ENCODE peak calls at places on chromosomes 13 and 19, in nine cellular contexts. One of them, this sample, is unnamed.

GRCh38 chr19:52170304-52170703 is 1.1 kb downstream of the ZNF836 start:
- DNase-seq in coronary artery: no peak
- DNase-seq in brain microvascular endothelial cell: no peak
- DNase-seq in A172: no peak
- DNase-seq in adrenal gland: no peak
- DNase-seq in Caco-2: no peak
- DNase-seq in NCI-H226: no peak
- DNase-seq in brain pericyte: no peak
- DNase-seq in CD4-positive, alpha-beta memory T cell: no peak
- DNase-seq in this sample: no peak

GRCh38 chr13:36997716-36998427 is 1.3 kb downstream of the ALG5 start:
- DNase-seq in CD4-positive, alpha-beta memory T cell: no peak
- DNase-seq in adrenal gland: no peak
- DNase-seq in NCI-H226: no peak
- DNase-seq in Caco-2: no peak
- DNase-seq in coronary artery: no peak
- DNase-seq in A172: no peak
- DNase-seq in brain pericyte: no peak
- DNase-seq in brain microvascular endothelial cell: no peak
- DNase-seq in this sample: no peak

GRCh38 chr13:29448124-29448685 is 147.3 kb downstream of the SLC7A1 start:
- DNase-seq in CD4-positive, alpha-beta memory T cell: no peak
- DNase-seq in brain microvascular endothelial cell: no peak
- DNase-seq in A172: no peak
- DNase-seq in Caco-2: no peak
- DNase-seq in adrenal gland: no peak
- DNase-seq in coronary artery: no peak
- DNase-seq in NCI-H226: no peak
- DNase-seq in brain pericyte: no peak
- DNase-seq in this sample: no peak

GRCh38 chr19:17611462-17612244 is 56.2 kb downstream of the COLGALT1 start:
- DNase-seq in brain microvascular endothelial cell: no peak
- DNase-seq in A172: no peak
- DNase-seq in brain pericyte: no peak
- DNase-seq in Caco-2: no peak
- DNase-seq in coronary artery: no peak
- DNase-seq in CD4-positive, alpha-beta memory T cell: no peak
- DNase-seq in NCI-H226: no peak
- DNase-seq in adrenal gland: no peak
- DNase-seq in this sample: peak

GRCh38 chr19:33288666-33289065 is 13.7 kb downstream of the CEBPA start:
- DNase-seq in adrenal gland: no peak
- DNase-seq in Caco-2: no peak
- DNase-seq in brain pericyte: no peak
- DNase-seq in CD4-positive, alpha-beta memory T cell: no peak
- DNase-seq in NCI-H226: no peak
- DNase-seq in brain microvascular endothelial cell: no peak
- DNase-seq in A172: no peak
- DNase-seq in coronary artery: no peak
- DNase-seq in this sample: no peak

GRCh38 chr19:48844472-48844871 is 8.2 kb upstream of the HSD17B14 start:
- DNase-seq in NCI-H226: peak
- DNase-seq in adrenal gland: no peak
- DNase-seq in brain microvascular endothelial cell: no peak
- DNase-seq in coronary artery: no peak
- DNase-seq in A172: peak
- DNase-seq in CD4-positive, alpha-beta memory T cell: no peak
- DNase-seq in brain pericyte: no peak
- DNase-seq in Caco-2: peak
- DNase-seq in this sample: peak

GRCh38 chr13:40186636-40187323 is 479.7 kb downstream of the FOXO1 start:
- DNase-seq in NCI-H226: no peak
- DNase-seq in A172: no peak
- DNase-seq in adrenal gland: no peak
- DNase-seq in coronary artery: no peak
- DNase-seq in brain microvascular endothelial cell: no peak
- DNase-seq in CD4-positive, alpha-beta memory T cell: no peak
- DNase-seq in Caco-2: no peak
- DNase-seq in brain pericyte: no peak
- DNase-seq in this sample: no peak

GRCh38 chr19:35000647-35001501 is 751 bp downstream of the GRAMD1A start:
- DNase-seq in coronary artery: no peak
- DNase-seq in NCI-H226: no peak
- DNase-seq in brain microvascular endothelial cell: peak
- DNase-seq in A172: peak
- DNase-seq in adrenal gland: peak
- DNase-seq in CD4-positive, alpha-beta memory T cell: peak
- DNase-seq in brain pericyte: no peak
- DNase-seq in Caco-2: peak
- DNase-seq in this sample: peak

GRCh38 chr13:42047561-42048322 is 706 bp upstream of the DGKH start:
- DNase-seq in adrenal gland: peak
- DNase-seq in NCI-H226: peak
- DNase-seq in Caco-2: peak
- DNase-seq in A172: peak
- DNase-seq in brain microvascular endothelial cell: peak
- DNase-seq in coronary artery: peak
- DNase-seq in brain pericyte: no peak
- DNase-seq in CD4-positive, alpha-beta memory T cell: no peak
- DNase-seq in this sample: peak

GRCh38 chr13:76830805-76831204 is 55.4 kb downstream of the KCTD12 start:
- DNase-seq in A172: no peak
- DNase-seq in NCI-H226: no peak
- DNase-seq in brain pericyte: no peak
- DNase-seq in coronary artery: no peak
- DNase-seq in CD4-positive, alpha-beta memory T cell: no peak
- DNase-seq in adrenal gland: no peak
- DNase-seq in Caco-2: no peak
- DNase-seq in brain microvascular endothelial cell: no peak
- DNase-seq in this sample: no peak

GRCh38 chr19:44604241-44604640 is 9.1 kb upstream of the IGSF23 start:
- DNase-seq in brain microvascular endothelial cell: no peak
- DNase-seq in coronary artery: no peak
- DNase-seq in CD4-positive, alpha-beta memory T cell: no peak
- DNase-seq in adrenal gland: no peak
- DNase-seq in brain pericyte: no peak
- DNase-seq in Caco-2: no peak
- DNase-seq in NCI-H226: no peak
- DNase-seq in A172: no peak
- DNase-seq in this sample: no peak

GRCh38 chr19:47280183-47280797 is 5.6 kb downstream of the INAFM1 start:
- DNase-seq in brain microvascular endothelial cell: no peak
- DNase-seq in coronary artery: no peak
- DNase-seq in Caco-2: peak
- DNase-seq in brain pericyte: no peak
- DNase-seq in adrenal gland: no peak
- DNase-seq in A172: no peak
- DNase-seq in NCI-H226: no peak
- DNase-seq in CD4-positive, alpha-beta memory T cell: peak
- DNase-seq in this sample: peak

GRCh38 chr13:20391597-20392452 is 133.8 kb downstream of the CRYL1 start:
- DNase-seq in brain pericyte: no peak
- DNase-seq in CD4-positive, alpha-beta memory T cell: no peak
- DNase-seq in brain microvascular endothelial cell: no peak
- DNase-seq in A172: no peak
- DNase-seq in adrenal gland: no peak
- DNase-seq in coronary artery: peak
- DNase-seq in Caco-2: peak
- DNase-seq in NCI-H226: no peak
- DNase-seq in this sample: no peak

GRCh38 chr13:27302643-27303262 is 32.1 kb downstream of the RASL11A start:
- DNase-seq in A172: no peak
- DNase-seq in NCI-H226: no peak
- DNase-seq in adrenal gland: no peak
- DNase-seq in Caco-2: no peak
- DNase-seq in brain pericyte: no peak
- DNase-seq in brain microvascular endothelial cell: no peak
- DNase-seq in CD4-positive, alpha-beta memory T cell: no peak
- DNase-seq in coronary artery: no peak
- DNase-seq in this sample: no peak

GRCh38 chr19:30593975-30594925 is 222.1 kb downstream of the ZNF536 start:
- DNase-seq in coronary artery: no peak
- DNase-seq in A172: no peak
- DNase-seq in adrenal gland: no peak
- DNase-seq in NCI-H226: no peak
- DNase-seq in brain microvascular endothelial cell: no peak
- DNase-seq in CD4-positive, alpha-beta memory T cell: no peak
- DNase-seq in brain pericyte: no peak
- DNase-seq in Caco-2: no peak
- DNase-seq in this sample: no peak

GRCh38 chr13:30690282-30691188 is 44.8 kb upstream of the ALOX5AP start:
- DNase-seq in brain microvascular endothelial cell: peak
- DNase-seq in A172: peak
- DNase-seq in adrenal gland: peak
- DNase-seq in NCI-H226: peak
- DNase-seq in Caco-2: peak
- DNase-seq in brain pericyte: peak
- DNase-seq in coronary artery: peak
- DNase-seq in CD4-positive, alpha-beta memory T cell: peak
- DNase-seq in this sample: no peak

GRCh38 chr13:92621985-92622384 is 604.6 kb upstream of the GPC6 start:
- DNase-seq in CD4-positive, alpha-beta memory T cell: no peak
- DNase-seq in Caco-2: no peak
- DNase-seq in brain pericyte: no peak
- DNase-seq in NCI-H226: no peak
- DNase-seq in A172: no peak
- DNase-seq in coronary artery: no peak
- DNase-seq in brain microvascular endothelial cell: no peak
- DNase-seq in adrenal gland: no peak
- DNase-seq in this sample: no peak

GRCh38 chr13:42110410-42111155 is 62.1 kb downstream of the DGKH start:
- DNase-seq in coronary artery: no peak
- DNase-seq in CD4-positive, alpha-beta memory T cell: peak
- DNase-seq in NCI-H226: peak
- DNase-seq in brain pericyte: peak
- DNase-seq in brain microvascular endothelial cell: peak
- DNase-seq in A172: peak
- DNase-seq in Caco-2: peak
- DNase-seq in adrenal gland: peak
- DNase-seq in this sample: peak

GRCh38 chr19:32627714-32628253 is 46.8 kb downstream of the PDCD5 start:
- DNase-seq in NCI-H226: no peak
- DNase-seq in CD4-positive, alpha-beta memory T cell: no peak
- DNase-seq in adrenal gland: no peak
- DNase-seq in brain microvascular endothelial cell: no peak
- DNase-seq in Caco-2: no peak
- DNase-seq in A172: no peak
- DNase-seq in brain pericyte: no peak
- DNase-seq in coronary artery: no peak
- DNase-seq in this sample: no peak

GRCh38 chr13:42610623-42611022 is 36.7 kb downstream of the TNFSF11 start:
- DNase-seq in brain pericyte: no peak
- DNase-seq in CD4-positive, alpha-beta memory T cell: no peak
- DNase-seq in coronary artery: no peak
- DNase-seq in brain microvascular endothelial cell: no peak
- DNase-seq in Caco-2: no peak
- DNase-seq in A172: no peak
- DNase-seq in adrenal gland: no peak
- DNase-seq in NCI-H226: no peak
- DNase-seq in this sample: no peak

GRCh38 chr13:33261426-33262068 is 24.0 kb downstream of the STARD13 start:
- DNase-seq in brain microvascular endothelial cell: no peak
- DNase-seq in coronary artery: no peak
- DNase-seq in CD4-positive, alpha-beta memory T cell: no peak
- DNase-seq in adrenal gland: no peak
- DNase-seq in brain pericyte: no peak
- DNase-seq in A172: no peak
- DNase-seq in Caco-2: no peak
- DNase-seq in NCI-H226: no peak
- DNase-seq in this sample: no peak

GRCh38 chr13:25752957-25753540 is 298.8 kb downstream of the SHISA2 start:
- DNase-seq in brain microvascular endothelial cell: peak
- DNase-seq in Caco-2: no peak
- DNase-seq in brain pericyte: peak
- DNase-seq in coronary artery: no peak
- DNase-seq in A172: peak
- DNase-seq in CD4-positive, alpha-beta memory T cell: no peak
- DNase-seq in adrenal gland: peak
- DNase-seq in NCI-H226: peak
- DNase-seq in this sample: peak

GRCh38 chr13:50526771-50527567 is 316.5 kb downstream of the DLEU7 start:
- DNase-seq in brain pericyte: no peak
- DNase-seq in brain microvascular endothelial cell: no peak
- DNase-seq in Caco-2: no peak
- DNase-seq in A172: no peak
- DNase-seq in adrenal gland: no peak
- DNase-seq in NCI-H226: no peak
- DNase-seq in coronary artery: no peak
- DNase-seq in CD4-positive, alpha-beta memory T cell: no peak
- DNase-seq in this sample: no peak

GRCh38 chr19:20162821-20163220 is 4.2 kb upstream of the ZNF486 start:
- DNase-seq in CD4-positive, alpha-beta memory T cell: peak
- DNase-seq in brain pericyte: no peak
- DNase-seq in NCI-H226: no peak
- DNase-seq in adrenal gland: no peak
- DNase-seq in A172: no peak
- DNase-seq in Caco-2: no peak
- DNase-seq in coronary artery: no peak
- DNase-seq in brain microvascular endothelial cell: no peak
- DNase-seq in this sample: no peak

GRCh38 chr13:41456768-41457588 is at the start of gene RGCC:
- DNase-seq in brain pericyte: no peak
- DNase-seq in A172: no peak
- DNase-seq in adrenal gland: peak
- DNase-seq in coronary artery: peak
- DNase-seq in NCI-H226: no peak
- DNase-seq in Caco-2: peak
- DNase-seq in CD4-positive, alpha-beta memory T cell: peak
- DNase-seq in brain microvascular endothelial cell: peak
- DNase-seq in this sample: peak